ENCODE peak calls at places on chromosomes 2 and 18, in nine cellular contexts. One of them, this sample, is unnamed.

GRCh38 chr2:110716959-110717645 is 15.3 kb upstream of the ACOXL start:
- DNase-seq in COR-L47: no peak
- DNase-seq in activated CD8-positive, alpha-beta memory T cell treated with anti-CD3 and anti-CD28 coated beads for 24 hours: no peak
- DNase-seq in HEK293T: no peak
- DNase-seq in frontal cortex: no peak
- DNase-seq in erythroblast: no peak
- DNase-seq in myocyte: no peak
- DNase-seq in astrocyte of the cerebellum: no peak
- DNase-seq in PC-9: no peak
- DNase-seq in this sample: no peak

GRCh38 chr2:31401580-31401979 is 13.0 kb downstream of the XDH start:
- DNase-seq in COR-L47: no peak
- DNase-seq in frontal cortex: no peak
- DNase-seq in PC-9: peak; percentile 83
- DNase-seq in astrocyte of the cerebellum: peak; percentile 50
- DNase-seq in activated CD8-positive, alpha-beta memory T cell treated with anti-CD3 and anti-CD28 coated beads for 24 hours: no peak
- DNase-seq in myocyte: peak; percentile 50
- DNase-seq in erythroblast: no peak
- DNase-seq in HEK293T: no peak
- DNase-seq in this sample: no peak

GRCh38 chr2:72887032-72887835 is at the start of gene SPR:
- DNase-seq in erythroblast: peak; percentile 67
- DNase-seq in HEK293T: peak; percentile 68
- DNase-seq in COR-L47: peak; percentile 80
- DNase-seq in myocyte: peak; percentile 78
- DNase-seq in astrocyte of the cerebellum: no peak
- DNase-seq in frontal cortex: peak; percentile 69
- DNase-seq in PC-9: peak; percentile 79
- DNase-seq in activated CD8-positive, alpha-beta memory T cell treated with anti-CD3 and anti-CD28 coated beads for 24 hours: peak; percentile 88
- DNase-seq in this sample: peak; percentile 75

GRCh38 chr2:203376173-203376572 is 48.0 kb downstream of the ABI2 start:
- DNase-seq in astrocyte of the cerebellum: no peak
- DNase-seq in COR-L47: no peak
- DNase-seq in activated CD8-positive, alpha-beta memory T cell treated with anti-CD3 and anti-CD28 coated beads for 24 hours: no peak
- DNase-seq in PC-9: no peak
- DNase-seq in frontal cortex: no peak
- DNase-seq in erythroblast: no peak
- DNase-seq in myocyte: no peak
- DNase-seq in HEK293T: no peak
- DNase-seq in this sample: no peak

GRCh38 chr2:108069515-108070310 is 83.4 kb downstream of the SLC5A7 start:
- DNase-seq in activated CD8-positive, alpha-beta memory T cell treated with anti-CD3 and anti-CD28 coated beads for 24 hours: no peak
- DNase-seq in HEK293T: peak; percentile 27
- DNase-seq in PC-9: no peak
- DNase-seq in frontal cortex: no peak
- DNase-seq in erythroblast: no peak
- DNase-seq in COR-L47: no peak
- DNase-seq in astrocyte of the cerebellum: no peak
- DNase-seq in myocyte: no peak
- DNase-seq in this sample: no peak

GRCh38 chr2:158142165-158142564 is 40.5 kb downstream of the UPP2 start:
- DNase-seq in frontal cortex: no peak
- DNase-seq in myocyte: no peak
- DNase-seq in PC-9: no peak
- DNase-seq in astrocyte of the cerebellum: no peak
- DNase-seq in activated CD8-positive, alpha-beta memory T cell treated with anti-CD3 and anti-CD28 coated beads for 24 hours: no peak
- DNase-seq in COR-L47: no peak
- DNase-seq in erythroblast: no peak
- DNase-seq in HEK293T: no peak
- DNase-seq in this sample: no peak

GRCh38 chr2:199261221-199261620 is 196.5 kb downstream of the SATB2 start:
- DNase-seq in erythroblast: no peak
- DNase-seq in myocyte: peak; percentile 72
- DNase-seq in COR-L47: no peak
- DNase-seq in PC-9: no peak
- DNase-seq in HEK293T: no peak
- DNase-seq in frontal cortex: no peak
- DNase-seq in activated CD8-positive, alpha-beta memory T cell treated with anti-CD3 and anti-CD28 coated beads for 24 hours: no peak
- DNase-seq in astrocyte of the cerebellum: peak; percentile 95
- DNase-seq in this sample: no peak

GRCh38 chr18:74407888-74408287 is 49.2 kb downstream of the DIPK1C start:
- DNase-seq in frontal cortex: no peak
- DNase-seq in astrocyte of the cerebellum: no peak
- DNase-seq in erythroblast: no peak
- DNase-seq in HEK293T: no peak
- DNase-seq in PC-9: no peak
- DNase-seq in activated CD8-positive, alpha-beta memory T cell treated with anti-CD3 and anti-CD28 coated beads for 24 hours: no peak
- DNase-seq in COR-L47: no peak
- DNase-seq in myocyte: no peak
- DNase-seq in this sample: no peak

GRCh38 chr18:4586729-4587128 is 131.6 kb upstream of the DLGAP1 start:
- DNase-seq in COR-L47: no peak
- DNase-seq in astrocyte of the cerebellum: no peak
- DNase-seq in frontal cortex: no peak
- DNase-seq in erythroblast: no peak
- DNase-seq in HEK293T: no peak
- DNase-seq in myocyte: no peak
- DNase-seq in activated CD8-positive, alpha-beta memory T cell treated with anti-CD3 and anti-CD28 coated beads for 24 hours: no peak
- DNase-seq in PC-9: no peak
- DNase-seq in this sample: no peak

GRCh38 chr2:187429989-187430388 is 18.1 kb downstream of the CALCRL start:
- DNase-seq in PC-9: no peak
- DNase-seq in HEK293T: no peak
- DNase-seq in erythroblast: no peak
- DNase-seq in frontal cortex: no peak
- DNase-seq in myocyte: peak; percentile 84
- DNase-seq in COR-L47: no peak
- DNase-seq in astrocyte of the cerebellum: no peak
- DNase-seq in activated CD8-positive, alpha-beta memory T cell treated with anti-CD3 and anti-CD28 coated beads for 24 hours: no peak
- DNase-seq in this sample: no peak

GRCh38 chr2:223114917-223115316 is 62.9 kb downstream of the KCNE4 start:
- DNase-seq in PC-9: no peak
- DNase-seq in activated CD8-positive, alpha-beta memory T cell treated with anti-CD3 and anti-CD28 coated beads for 24 hours: no peak
- DNase-seq in erythroblast: no peak
- DNase-seq in frontal cortex: no peak
- DNase-seq in astrocyte of the cerebellum: no peak
- DNase-seq in COR-L47: no peak
- DNase-seq in myocyte: no peak
- DNase-seq in HEK293T: no peak
- DNase-seq in this sample: no peak

GRCh38 chr2:1744446-1745170 is at the start of gene PXDN:
- DNase-seq in COR-L47: peak; percentile 12
- DNase-seq in myocyte: peak; percentile 77
- DNase-seq in PC-9: peak; percentile 60
- DNase-seq in astrocyte of the cerebellum: no peak
- DNase-seq in HEK293T: peak; percentile 39
- DNase-seq in erythroblast: no peak
- DNase-seq in activated CD8-positive, alpha-beta memory T cell treated with anti-CD3 and anti-CD28 coated beads for 24 hours: peak; percentile 59
- DNase-seq in frontal cortex: no peak
- DNase-seq in this sample: no peak

GRCh38 chr2:224086226-224086911 is 47.3 kb upstream of the SERPINE2 start:
- DNase-seq in activated CD8-positive, alpha-beta memory T cell treated with anti-CD3 and anti-CD28 coated beads for 24 hours: no peak
- DNase-seq in frontal cortex: no peak
- DNase-seq in COR-L47: no peak
- DNase-seq in HEK293T: no peak
- DNase-seq in astrocyte of the cerebellum: peak; percentile 61
- DNase-seq in erythroblast: no peak
- DNase-seq in myocyte: peak; percentile 89
- DNase-seq in PC-9: peak; percentile 70
- DNase-seq in this sample: no peak

GRCh38 chr2:128638311-128638710 is 319.6 kb upstream of the HS6ST1 start:
- DNase-seq in frontal cortex: no peak
- DNase-seq in erythroblast: no peak
- DNase-seq in PC-9: no peak
- DNase-seq in HEK293T: no peak
- DNase-seq in astrocyte of the cerebellum: no peak
- DNase-seq in activated CD8-positive, alpha-beta memory T cell treated with anti-CD3 and anti-CD28 coated beads for 24 hours: peak; percentile 33
- DNase-seq in myocyte: no peak
- DNase-seq in COR-L47: no peak
- DNase-seq in this sample: peak; percentile 12

GRCh38 chr2:239750929-239751718 is 274.0 kb downstream of the NDUFA10 start:
- DNase-seq in frontal cortex: no peak
- DNase-seq in erythroblast: no peak
- DNase-seq in HEK293T: no peak
- DNase-seq in astrocyte of the cerebellum: no peak
- DNase-seq in COR-L47: no peak
- DNase-seq in myocyte: no peak
- DNase-seq in PC-9: no peak
- DNase-seq in activated CD8-positive, alpha-beta memory T cell treated with anti-CD3 and anti-CD28 coated beads for 24 hours: peak; percentile 59
- DNase-seq in this sample: no peak

GRCh38 chr2:236496311-236496710 is 73.3 kb upstream of the ACKR3 start:
- DNase-seq in erythroblast: no peak
- DNase-seq in myocyte: no peak
- DNase-seq in activated CD8-positive, alpha-beta memory T cell treated with anti-CD3 and anti-CD28 coated beads for 24 hours: no peak
- DNase-seq in HEK293T: no peak
- DNase-seq in COR-L47: no peak
- DNase-seq in frontal cortex: no peak
- DNase-seq in astrocyte of the cerebellum: no peak
- DNase-seq in PC-9: no peak
- DNase-seq in this sample: no peak

GRCh38 chr18:64119916-64120315 is 29.0 kb downstream of the LINC00305 start:
- DNase-seq in COR-L47: peak; percentile 50
- DNase-seq in erythroblast: no peak
- DNase-seq in HEK293T: no peak
- DNase-seq in frontal cortex: no peak
- DNase-seq in activated CD8-positive, alpha-beta memory T cell treated with anti-CD3 and anti-CD28 coated beads for 24 hours: no peak
- DNase-seq in myocyte: no peak
- DNase-seq in astrocyte of the cerebellum: peak; percentile 11
- DNase-seq in PC-9: no peak
- DNase-seq in this sample: no peak

GRCh38 chr18:77071711-77072292 is 60.8 kb downstream of the MBP start:
- DNase-seq in activated CD8-positive, alpha-beta memory T cell treated with anti-CD3 and anti-CD28 coated beads for 24 hours: no peak
- DNase-seq in myocyte: peak; percentile 73
- DNase-seq in erythroblast: no peak
- DNase-seq in COR-L47: no peak
- DNase-seq in frontal cortex: no peak
- DNase-seq in PC-9: peak; percentile 55
- DNase-seq in HEK293T: no peak
- DNase-seq in astrocyte of the cerebellum: peak; percentile 83
- DNase-seq in this sample: no peak

GRCh38 chr2:201233192-201234166 is 26.9 kb upstream of the CASP8 start:
- DNase-seq in PC-9: peak; percentile 83
- DNase-seq in activated CD8-positive, alpha-beta memory T cell treated with anti-CD3 and anti-CD28 coated beads for 24 hours: peak; percentile 90
- DNase-seq in myocyte: no peak
- DNase-seq in COR-L47: peak; percentile 84
- DNase-seq in astrocyte of the cerebellum: no peak
- DNase-seq in erythroblast: peak; percentile 89
- DNase-seq in frontal cortex: no peak
- DNase-seq in HEK293T: peak; percentile 38
- DNase-seq in this sample: no peak

GRCh38 chr2:72254831-72255447 is 107.3 kb upstream of the CYP26B1 start:
- DNase-seq in astrocyte of the cerebellum: no peak
- DNase-seq in activated CD8-positive, alpha-beta memory T cell treated with anti-CD3 and anti-CD28 coated beads for 24 hours: no peak
- DNase-seq in erythroblast: no peak
- DNase-seq in COR-L47: no peak
- DNase-seq in HEK293T: no peak
- DNase-seq in PC-9: no peak
- DNase-seq in frontal cortex: no peak
- DNase-seq in myocyte: no peak
- DNase-seq in this sample: no peak

GRCh38 chr2:20382965-20383800 is 32.5 kb upstream of the PUM2 start:
- DNase-seq in COR-L47: no peak
- DNase-seq in frontal cortex: no peak
- DNase-seq in HEK293T: no peak
- DNase-seq in activated CD8-positive, alpha-beta memory T cell treated with anti-CD3 and anti-CD28 coated beads for 24 hours: no peak
- DNase-seq in astrocyte of the cerebellum: no peak
- DNase-seq in myocyte: peak; percentile 43
- DNase-seq in erythroblast: no peak
- DNase-seq in PC-9: no peak
- DNase-seq in this sample: no peak

GRCh38 chr18:44909191-44909719 is 228.6 kb downstream of the SETBP1 start:
- DNase-seq in frontal cortex: no peak
- DNase-seq in PC-9: no peak
- DNase-seq in erythroblast: no peak
- DNase-seq in myocyte: no peak
- DNase-seq in COR-L47: peak; percentile 22
- DNase-seq in astrocyte of the cerebellum: no peak
- DNase-seq in activated CD8-positive, alpha-beta memory T cell treated with anti-CD3 and anti-CD28 coated beads for 24 hours: no peak
- DNase-seq in HEK293T: no peak
- DNase-seq in this sample: no peak

GRCh38 chr2:36294290-36294689 is 61.3 kb upstream of the CRIM1 start:
- DNase-seq in PC-9: no peak
- DNase-seq in astrocyte of the cerebellum: no peak
- DNase-seq in COR-L47: no peak
- DNase-seq in myocyte: peak; percentile 2
- DNase-seq in frontal cortex: no peak
- DNase-seq in HEK293T: no peak
- DNase-seq in erythroblast: no peak
- DNase-seq in activated CD8-positive, alpha-beta memory T cell treated with anti-CD3 and anti-CD28 coated beads for 24 hours: no peak
- DNase-seq in this sample: no peak

GRCh38 chr2:161096336-161096735 is 63.9 kb upstream of the TANK start:
- DNase-seq in astrocyte of the cerebellum: no peak
- DNase-seq in erythroblast: no peak
- DNase-seq in activated CD8-positive, alpha-beta memory T cell treated with anti-CD3 and anti-CD28 coated beads for 24 hours: no peak
- DNase-seq in PC-9: no peak
- DNase-seq in HEK293T: no peak
- DNase-seq in frontal cortex: no peak
- DNase-seq in COR-L47: no peak
- DNase-seq in myocyte: peak; percentile 47
- DNase-seq in this sample: no peak

GRCh38 chr2:121390082-121390481 is 105.1 kb upstream of the TFCP2L1 start:
- DNase-seq in frontal cortex: no peak
- DNase-seq in erythroblast: no peak
- DNase-seq in myocyte: no peak
- DNase-seq in HEK293T: no peak
- DNase-seq in PC-9: no peak
- DNase-seq in activated CD8-positive, alpha-beta memory T cell treated with anti-CD3 and anti-CD28 coated beads for 24 hours: no peak
- DNase-seq in COR-L47: no peak
- DNase-seq in astrocyte of the cerebellum: no peak
- DNase-seq in this sample: no peak

GRCh38 chr2:193966590-193966989 is 1690.4 kb upstream of the SLC39A10 start:
- DNase-seq in COR-L47: peak; percentile 42
- DNase-seq in astrocyte of the cerebellum: peak; percentile 76
- DNase-seq in myocyte: peak; percentile 70
- DNase-seq in HEK293T: no peak
- DNase-seq in PC-9: peak; percentile 8
- DNase-seq in frontal cortex: no peak
- DNase-seq in activated CD8-positive, alpha-beta memory T cell treated with anti-CD3 and anti-CD28 coated beads for 24 hours: no peak
- DNase-seq in erythroblast: no peak
- DNase-seq in this sample: no peak

GRCh38 chr2:165016772-165017411 is 61.6 kb upstream of the SLC38A11 start:
- DNase-seq in astrocyte of the cerebellum: peak; percentile 34
- DNase-seq in activated CD8-positive, alpha-beta memory T cell treated with anti-CD3 and anti-CD28 coated beads for 24 hours: no peak
- DNase-seq in COR-L47: peak; percentile 83
- DNase-seq in erythroblast: peak; percentile 38
- DNase-seq in HEK293T: peak; percentile 59
- DNase-seq in myocyte: peak; percentile 42
- DNase-seq in PC-9: peak; percentile 4
- DNase-seq in frontal cortex: no peak
- DNase-seq in this sample: no peak

GRCh38 chr2:108460345-108461037 is 11.5 kb downstream of the GCC2 start:
- DNase-seq in activated CD8-positive, alpha-beta memory T cell treated with anti-CD3 and anti-CD28 coated beads for 24 hours: no peak
- DNase-seq in frontal cortex: no peak
- DNase-seq in HEK293T: no peak
- DNase-seq in myocyte: no peak
- DNase-seq in astrocyte of the cerebellum: no peak
- DNase-seq in erythroblast: no peak
- DNase-seq in PC-9: no peak
- DNase-seq in COR-L47: no peak
- DNase-seq in this sample: no peak

GRCh38 chr18:35982404-35983114 is 10.1 kb downstream of the RMP24 start:
- DNase-seq in astrocyte of the cerebellum: peak; percentile 23
- DNase-seq in activated CD8-positive, alpha-beta memory T cell treated with anti-CD3 and anti-CD28 coated beads for 24 hours: no peak
- DNase-seq in frontal cortex: no peak
- DNase-seq in PC-9: no peak
- DNase-seq in COR-L47: no peak
- DNase-seq in myocyte: no peak
- DNase-seq in erythroblast: no peak
- DNase-seq in HEK293T: no peak
- DNase-seq in this sample: no peak